ENCODE peak calls at places on chromosomes 16 and 17, in five cellular contexts. M is stimulated activated CD8-positive, alpha-beta memory T cell treated with anti-CD3 and anti-CD28 coated beads, Interleukin-2, amount 100 ng/mL, for 48 hours; L is T-helper 1 cell; Q is EL; A is islet precursor cell. B is an unnamed sample.
A peak's percentile ranks its signal among the peaks of the same experiment; 100 is the strongest.

GRCh38 chr16:28321700-28322411 is 29.5 kb downstream of the SBK1 start:
- DNase-seq in M (no peak), L (no peak), Q (peak; percentile 20), A (peak; percentile 71), B (peak; percentile 82)

GRCh38 chr17:77675816-77676799 is 282.4 kb upstream of the TNRC6C start:
- DNase-seq in M (no peak), L (no peak), Q (no peak), A (no peak), B (no peak)

GRCh38 chr17:10067446-10068143 is 130.8 kb downstream of the GAS7 start:
- DNase-seq in M (no peak), L (no peak), Q (no peak), A (peak; percentile 75), B (no peak)

GRCh38 chr17:4506892-4507291 is 8.2 kb downstream of the SPNS2 start:
- DNase-seq in M (no peak), L (no peak), Q (no peak), A (no peak), B (no peak)

GRCh38 chr16:29312835-29313558 is 93.5 kb downstream of the NPIPB11 start:
- DNase-seq in M (no peak), L (no peak), Q (no peak), A (no peak), B (no peak)

GRCh38 chr16:23030001-23030400 is 119.3 kb downstream of the USP31 start:
- DNase-seq in M (no peak), L (no peak), Q (no peak), A (no peak), B (no peak)

GRCh38 chr17:48617515-48618365 is 2.6 kb upstream of the HOXB8 start:
- DNase-seq in M (no peak), L (no peak), Q (no peak), A (peak; percentile 72), B (no peak)

GRCh38 chr17:63431939-63432804 is 13.9 kb downstream of the CYB561 start:
- DNase-seq in M (no peak), L (no peak), Q (peak; percentile 62), A (peak; percentile 95), B (no peak)

GRCh38 chr17:78736526-78737079 is 45.5 kb downstream of the CYTH1 start:
- DNase-seq in M (no peak), L (peak; percentile 63), Q (no peak), A (peak; percentile 97), B (no peak)

GRCh38 chr17:28385037-28385797 is 13.7 kb downstream of the SARM1 start:
- DNase-seq in M (no peak), L (no peak), Q (no peak), A (peak; percentile 75), B (no peak)

GRCh38 chr17:59418732-59419166 is 87.3 kb downstream of the YPEL2 start:
- DNase-seq in M (no peak), L (no peak), Q (no peak), A (peak; percentile 75), B (no peak)

GRCh38 chr17:81131486-81132196 is 33.7 kb upstream of the PVALEF start:
- DNase-seq in M (no peak), L (no peak), Q (no peak), A (no peak), B (no peak)

GRCh38 chr17:75205037-75205792 is at the start of gene NUP85:
- DNase-seq in M (peak; percentile 87), L (peak; percentile 80), Q (peak; percentile 95), A (peak; percentile 99), B (peak; percentile 100)

GRCh38 chr16:31298958-31299357 is 39.2 kb downstream of the ITGAM start:
- DNase-seq in M (no peak), L (no peak), Q (no peak), A (no peak), B (no peak)